ENCODE peak calls at places on chromosomes 11 and 22, in six cellular contexts. O, K, E, M, V and Q are unnamed samples.

GRCh38 chr11:1388763-1389102 is 1.0 kb upstream of the BRSK2 start:
- DNase-seq in M (peak), V (no peak), E (no peak), K (no peak), O (no peak), Q (no peak)

GRCh38 chr11:112238041-112238440 is 11.8 kb downstream of the PTS start:
- DNase-seq in E (no peak), O (no peak), V (no peak), M (no peak), K (no peak), Q (no peak)

GRCh38 chr11:117861151-117862018 is 15.1 kb downstream of the FXYD6 start:
- DNase-seq in E (peak), O (no peak), M (peak), V (no peak), K (no peak), Q (peak)

GRCh38 chr11:99098258-99098657 is 77.5 kb downstream of the CNTN5 start:
- DNase-seq in K (no peak), E (no peak), O (no peak), V (no peak), M (no peak), Q (no peak)

GRCh38 chr11:63918576-63919171 is 1.7 kb upstream of the RCOR2 start:
- DNase-seq in V (peak), E (peak), K (peak), O (no peak), M (peak), Q (no peak)

GRCh38 chr11:73729594-73730206 is 31.2 kb downstream of the RAB6A start:
- DNase-seq in V (peak), O (no peak), E (peak), K (peak), M (peak), Q (peak)

GRCh38 chr22:46956498-46957215 is 194.2 kb downstream of the TBC1D22A start:
- DNase-seq in V (no peak), K (no peak), E (no peak), M (no peak), O (no peak), Q (no peak)

GRCh38 chr11:123690490-123690889 is 36.1 kb upstream of the SCN3B start:
- DNase-seq in E (peak), V (peak), K (no peak), O (peak), M (no peak), Q (no peak)

GRCh38 chr11:118448294-118448693 is 12.0 kb downstream of the KMT2A start:
- DNase-seq in M (no peak), O (peak), K (peak), E (no peak), V (no peak), Q (no peak)

GRCh38 chr22:30861688-30862552 is 106.7 kb downstream of the MORC2 start:
- DNase-seq in K (no peak), O (no peak), V (no peak), M (peak), E (no peak), Q (no peak)

GRCh38 chr11:17563248-17563647 is 16.2 kb downstream of the OTOG start:
- DNase-seq in M (no peak), V (no peak), O (no peak), E (peak), K (no peak), Q (no peak)

GRCh38 chr11:75386912-75387311 is 12.4 kb upstream of the RPS3 start:
- DNase-seq in V (peak), O (no peak), M (no peak), E (peak), K (no peak), Q (no peak)

GRCh38 chr11:65617990-65618751 is 2.6 kb downstream of the PCNX3 start:
- DNase-seq in O (no peak), K (no peak), E (no peak), M (no peak), V (no peak), Q (no peak)

GRCh38 chr11:65616575-65617001 is 1.0 kb downstream of the PCNX3 start:
- DNase-seq in M (no peak), V (no peak), K (peak), E (no peak), O (no peak), Q (no peak)

GRCh38 chr11:65618763-65619162 is 3.2 kb downstream of the PCNX3 start:
- DNase-seq in V (no peak), K (no peak), E (no peak), M (no peak), O (no peak), Q (no peak)

GRCh38 chr11:65615950-65616574 is 486 bp downstream of the PCNX3 start:
- DNase-seq in V (peak), K (no peak), E (peak), O (no peak), M (no peak), Q (no peak)

GRCh38 chr11:65617136-65617850 is 1.7 kb downstream of the PCNX3 start:
- DNase-seq in O (no peak), E (no peak), M (no peak), K (no peak), V (no peak), Q (no peak)
- H3K4me3 ChIP-seq in O (no peak), E (no peak), M (peak), K (peak), V (no peak), Q (peak)

GRCh38 chr11:19073454-19074415 is 13.2 kb upstream of the MRGPRX2 start:
- DNase-seq in O (no peak), K (no peak), M (peak), E (no peak), V (peak), Q (no peak)
- H3K4ac ChIP-seq in O (no peak), K (no peak), M (peak), E (no peak), V (no peak), Q (no peak)

DNA sequence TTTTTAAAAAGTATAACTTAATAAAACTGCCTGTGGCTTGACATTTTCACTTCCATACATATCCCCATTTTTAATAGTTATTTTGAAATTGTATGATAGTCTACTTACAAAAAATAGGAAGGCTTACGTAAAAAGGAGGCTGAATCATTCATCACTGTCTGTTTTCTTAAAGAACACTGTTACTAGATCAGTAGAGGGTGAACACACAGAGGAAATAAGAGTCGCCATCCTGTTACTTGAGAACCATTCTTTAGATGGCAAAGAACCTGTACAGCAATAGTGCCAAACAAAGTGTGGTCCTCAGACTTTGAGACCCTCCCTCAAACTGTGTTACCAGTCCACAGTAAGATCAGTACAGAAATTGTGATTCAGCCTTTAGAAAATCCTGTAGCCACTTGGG is 180.7 kb downstream of the PGR start:
- DNase-seq in V (no peak), M (no peak), K (no peak), E (no peak), O (no peak), Q (no peak)
- H3K27ac ChIP-seq in V (no peak), M (no peak), K (no peak), E (no peak), O (no peak), Q (no peak)

GRCh38 chr11:128474036-128474874 is 113.1 kb downstream of the ETS1 start:
- DNase-seq in V (no peak), O (no peak), K (no peak), E (no peak), M (no peak), Q (no peak)
- H3K4me3 ChIP-seq in V (no peak), O (no peak), K (no peak), E (no peak), M (no peak), Q (no peak)

GRCh38 chr11:69463181-69463891 is 18.1 kb upstream of the LINC01488 start:
- DNase-seq in K (peak), E (peak), M (no peak), V (no peak), O (peak), Q (no peak)
- H3K4ac ChIP-seq in K (no peak), E (no peak), M (no peak), V (no peak), O (peak), Q (no peak)

GRCh38 chr11:68667511-68668253 is 16.7 kb upstream of the GAL start:
- DNase-seq in K (no peak), O (no peak), V (no peak), M (no peak), E (no peak), Q (no peak)

GRCh38 chr11:68666854-68667253 is 17.5 kb upstream of the GAL start:
- DNase-seq in V (no peak), O (no peak), M (no peak), K (no peak), E (no peak), Q (no peak)

GRCh38 chr11:68673291-68673930 is 10.9 kb upstream of the GAL start:
- DNase-seq in M (no peak), V (no peak), O (no peak), E (no peak), K (no peak), Q (no peak)

GRCh38 chr11:68669301-68670090 is 14.8 kb upstream of the GAL start:
- DNase-seq in M (no peak), V (no peak), K (no peak), O (no peak), E (no peak), Q (no peak)

DNA sequence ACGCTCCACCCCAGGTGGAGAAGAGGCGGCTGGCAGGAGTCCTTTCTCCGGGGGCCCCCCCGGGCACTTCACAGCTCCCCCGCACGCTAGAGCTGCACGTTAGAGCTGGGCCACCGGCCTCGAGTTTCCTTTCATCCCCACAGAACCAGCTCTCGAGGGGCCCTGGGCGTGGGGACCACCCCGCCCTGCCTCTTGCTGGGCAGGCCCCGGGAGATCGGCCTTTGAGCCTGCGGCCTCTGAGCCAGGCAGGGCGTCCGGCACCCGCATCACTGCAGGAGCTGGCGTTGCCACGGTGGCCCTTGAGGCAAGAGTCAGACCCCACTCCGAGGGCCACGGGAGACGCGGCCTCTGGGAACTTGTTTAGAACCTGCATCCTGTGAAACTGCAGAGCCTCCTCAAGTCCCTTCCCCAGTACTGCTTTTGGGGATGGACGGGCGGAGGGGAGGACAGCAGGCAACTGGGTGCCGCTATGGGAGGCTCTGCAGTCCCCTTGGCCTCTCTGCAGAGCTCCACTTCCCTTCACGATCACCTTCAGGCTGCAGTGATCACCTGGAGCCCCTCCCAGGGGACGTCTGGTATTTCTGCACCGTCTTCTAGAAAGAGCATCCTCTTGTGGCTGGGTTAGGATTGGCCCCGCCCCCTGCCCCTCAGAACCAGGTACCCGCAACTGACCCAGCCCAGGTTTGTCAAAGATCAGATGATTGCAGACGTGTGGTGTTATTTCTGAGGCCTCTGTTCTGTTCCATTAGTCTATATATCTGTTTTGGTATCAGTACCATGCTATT is 13.9 kb upstream of the GAL start:
- DNase-seq in K (no peak), E (no peak), M (no peak), O (no peak), V (no peak), Q (no peak)
- H3K27ac ChIP-seq in K (no peak), E (no peak), M (no peak), O (no peak), V (no peak), Q (no peak)

DNA sequence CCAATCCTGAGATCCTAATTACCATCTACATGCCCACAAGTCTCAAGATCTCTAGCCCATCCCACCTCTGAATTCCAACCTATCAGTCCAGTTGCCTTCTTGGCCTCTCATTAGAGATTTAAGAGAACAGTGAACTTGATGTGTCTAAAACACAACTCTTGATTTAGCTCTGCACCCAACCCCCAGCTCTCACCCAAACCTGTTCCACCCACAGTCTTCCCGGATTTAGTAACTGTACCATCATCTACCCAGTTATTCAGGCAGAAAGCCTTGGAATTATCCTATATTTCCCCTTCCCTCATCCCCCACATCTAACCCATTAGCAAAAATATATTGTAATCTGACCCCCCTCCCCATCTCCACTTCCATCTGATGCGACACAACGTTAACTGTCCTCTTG is 24.0 kb upstream of the YWHAH start:
- DNase-seq in M (no peak), E (no peak), O (no peak), K (no peak), V (no peak), Q (no peak)
- H3K4me3 ChIP-seq in M (no peak), E (no peak), O (no peak), K (no peak), V (no peak), Q (no peak)